ENCODE peak calls at places on chromosomes 5 and 9, in six cellular contexts. H is T47D, Y is SK-N-SH, C is HepG2, T is GM12878, M is K562. K is an unnamed sample.

GRCh38 chr5:129506950-129507349 is 46.9 kb downstream of the ADAMTS19 start:
- DNase-seq in H (no peak), Y (no peak), C (no peak), T (no peak), M (no peak), K (no peak)

GRCh38 chr9:128027166-128027539 is 40.0 kb downstream of the NAIF1 start:
- DNase-seq in H (no peak), Y (no peak), C (no peak), T (no peak), M (no peak), K (no peak)

GRCh38 chr9:89606567-89607311 is 1.9 kb downstream of the GADD45G start:
- DNase-seq in H (peak), Y (peak), C (no peak), T (no peak), M (peak), K (no peak)

GRCh38 chr5:16497546-16497945 is 31.9 kb upstream of the ZNF622 start:
- DNase-seq in H (no peak), Y (no peak), C (no peak), T (no peak), M (no peak), K (no peak)

GRCh38 chr5:139710370-139711066 is 62.4 kb downstream of the CXXC5 start:
- DNase-seq in H (peak), Y (peak), C (peak), T (no peak), M (peak), K (no peak)

GRCh38 chr5:60943624-60944023 is 1.2 kb downstream of the ERCC8 start:
- DNase-seq in H (no peak), Y (no peak), C (no peak), T (no peak), M (no peak), K (no peak)

GRCh38 chr5:10297646-10298204 is 10.0 kb downstream of the CMBL start:
- DNase-seq in H (no peak), Y (no peak), C (no peak), T (no peak), M (no peak), K (no peak)

GRCh38 chr9:74940600-74940999 is 12.1 kb downstream of the C9orf40 start:
- DNase-seq in H (no peak), Y (no peak), C (peak), T (no peak), M (no peak), K (no peak)

GRCh38 chr9:113619156-113619861 is 155.8 kb downstream of the RGS3 start:
- DNase-seq in H (no peak), Y (no peak), C (no peak), T (no peak), M (no peak), K (no peak)

GRCh38 chr5:111384220-111384619 is 128.1 kb downstream of the STARD4 start:
- DNase-seq in H (no peak), Y (no peak), C (no peak), T (no peak), M (no peak), K (no peak)

GRCh38 chr9:134318941-134319305 is 7.3 kb upstream of the RXRA start:
- DNase-seq in H (no peak), Y (no peak), C (no peak), T (no peak), M (no peak), K (no peak)

GRCh38 chr9:135524130-135524861 is 3.1 kb downstream of the LCN1 start:
- DNase-seq in H (no peak), Y (no peak), C (no peak), T (no peak), M (no peak), K (no peak)

GRCh38 chr5:143166661-143167420 is 236.6 kb downstream of the NR3C1 start:
- DNase-seq in H (no peak), Y (no peak), C (peak), T (peak), M (no peak), K (no peak)

GRCh38 chr5:88804444-88804843 is 78.5 kb downstream of the MEF2C start:
- DNase-seq in H (no peak), Y (no peak), C (no peak), T (no peak), M (no peak), K (no peak)

GRCh38 chr9:18606831-18607230 is 132.9 kb downstream of the ADAMTSL1 start:
- DNase-seq in H (no peak), Y (no peak), C (no peak), T (no peak), M (no peak), K (no peak)

GRCh38 chr5:32605766-32606152 is 20.4 kb downstream of the SUB1 start:
- DNase-seq in H (no peak), Y (no peak), C (no peak), T (no peak), M (no peak), K (no peak)

GRCh38 chr9:12964271-12964670 is 189.5 kb downstream of the LURAP1L start:
- DNase-seq in H (no peak), Y (no peak), C (no peak), T (no peak), M (no peak), K (no peak)

GRCh38 chr5:110258460-110258859 is 468.0 kb downstream of the TMEM232 start:
- DNase-seq in H (no peak), Y (no peak), C (no peak), T (no peak), M (no peak), K (no peak)
- TF ChIP-seq JUND in H (no peak), Y (peak), C (no peak), T (no peak), M (no peak), K (no peak)

GRCh38 chr5:169785731-169786130 is 148.7 kb downstream of the DOCK2 start:
- DNase-seq in H (no peak), Y (no peak), C (no peak), T (no peak), M (no peak), K (no peak)

GRCh38 chr5:169789417-169789816 is 152.3 kb downstream of the DOCK2 start:
- DNase-seq in H (no peak), Y (no peak), C (no peak), T (no peak), M (no peak), K (no peak)

GRCh38 chr5:169786219-169786618 is 149.1 kb downstream of the DOCK2 start:
- DNase-seq in H (no peak), Y (no peak), C (no peak), T (no peak), M (no peak), K (no peak)

GRCh38 chr5:169791251-169791650 is 154.2 kb downstream of the DOCK2 start:
- DNase-seq in H (no peak), Y (no peak), C (no peak), T (no peak), M (no peak), K (no peak)

GRCh38 chr5:169788168-169788567 is 151.1 kb downstream of the DOCK2 start:
- DNase-seq in H (no peak), Y (no peak), C (no peak), T (no peak), M (no peak), K (no peak)
- TF ChIP-seq JUND in H (no peak), Y (no peak), C (no peak), T (no peak), M (no peak), K (no peak)

DNA sequence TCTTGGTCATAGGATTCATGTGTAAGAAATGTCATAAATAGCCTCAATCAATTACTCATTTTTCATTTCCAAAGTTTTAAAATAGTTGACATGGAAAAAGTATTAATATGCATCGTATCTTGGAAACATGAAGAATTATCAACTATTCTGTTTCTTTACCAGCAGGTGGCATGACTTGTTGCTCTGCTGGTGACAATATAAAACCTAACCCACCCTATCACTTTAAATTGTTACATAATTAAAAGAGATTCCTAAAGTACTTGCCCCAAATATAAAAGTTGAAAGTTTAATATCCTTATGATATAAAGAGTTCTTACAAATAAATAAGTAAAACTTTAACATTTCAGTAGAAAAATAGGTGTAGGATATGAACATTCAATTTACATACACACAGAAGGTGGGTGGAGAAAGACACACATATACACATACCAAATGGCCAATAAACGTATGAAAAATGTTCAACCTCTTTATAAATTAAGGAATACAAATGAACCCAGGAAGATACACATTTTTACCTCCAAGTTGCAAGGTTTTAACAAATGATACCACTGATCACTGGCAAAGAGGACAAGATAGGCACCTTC is 30.6 kb downstream of the MAP1B start:
- DNase-seq in H (no peak), Y (no peak), C (peak), T (no peak), M (peak), K (peak)
- TF ChIP-seq JUND in H (no peak), Y (no peak), C (no peak), T (no peak), M (no peak), K (no peak)

DNA sequence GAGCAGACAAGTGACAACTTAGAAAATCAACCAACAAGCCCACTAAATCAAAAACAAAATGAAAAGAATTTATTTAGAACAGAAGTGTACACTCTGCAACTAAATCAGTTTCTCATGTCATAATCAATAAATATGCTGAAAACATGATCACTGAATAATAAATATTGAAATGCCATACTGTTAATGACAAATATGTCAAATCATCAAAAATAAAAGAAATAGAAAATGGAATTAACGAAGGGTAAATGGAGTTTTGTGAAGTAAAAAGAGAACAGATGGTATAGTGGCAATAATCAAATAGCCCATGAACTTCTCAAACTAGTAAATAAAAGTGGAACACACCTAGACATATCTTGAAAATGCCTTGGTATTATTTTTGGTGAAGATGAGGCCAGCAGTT is 744.9 kb downstream of the TAF11L14 start:
- DNase-seq in H (no peak), Y (no peak), C (no peak), T (no peak), M (no peak), K (no peak)
- TF ChIP-seq JUND in H (no peak), Y (no peak), C (no peak), T (no peak), M (no peak), K (no peak)

GRCh38 chr5:78537821-78538220 is 110.8 kb downstream of the LHFPL2 start:
- DNase-seq in H (peak), Y (peak), C (peak), T (no peak), M (peak), K (no peak)

GRCh38 chr5:78542321-78542840 is 106.2 kb downstream of the LHFPL2 start:
- DNase-seq in H (no peak), Y (no peak), C (no peak), T (no peak), M (no peak), K (no peak)

GRCh38 chr5:78538240-78538850 is 110.2 kb downstream of the LHFPL2 start:
- DNase-seq in H (no peak), Y (no peak), C (no peak), T (no peak), M (no peak), K (no peak)

GRCh38 chr5:78541058-78541624 is 107.4 kb downstream of the LHFPL2 start:
- DNase-seq in H (no peak), Y (no peak), C (no peak), T (no peak), M (no peak), K (no peak)

DNA sequence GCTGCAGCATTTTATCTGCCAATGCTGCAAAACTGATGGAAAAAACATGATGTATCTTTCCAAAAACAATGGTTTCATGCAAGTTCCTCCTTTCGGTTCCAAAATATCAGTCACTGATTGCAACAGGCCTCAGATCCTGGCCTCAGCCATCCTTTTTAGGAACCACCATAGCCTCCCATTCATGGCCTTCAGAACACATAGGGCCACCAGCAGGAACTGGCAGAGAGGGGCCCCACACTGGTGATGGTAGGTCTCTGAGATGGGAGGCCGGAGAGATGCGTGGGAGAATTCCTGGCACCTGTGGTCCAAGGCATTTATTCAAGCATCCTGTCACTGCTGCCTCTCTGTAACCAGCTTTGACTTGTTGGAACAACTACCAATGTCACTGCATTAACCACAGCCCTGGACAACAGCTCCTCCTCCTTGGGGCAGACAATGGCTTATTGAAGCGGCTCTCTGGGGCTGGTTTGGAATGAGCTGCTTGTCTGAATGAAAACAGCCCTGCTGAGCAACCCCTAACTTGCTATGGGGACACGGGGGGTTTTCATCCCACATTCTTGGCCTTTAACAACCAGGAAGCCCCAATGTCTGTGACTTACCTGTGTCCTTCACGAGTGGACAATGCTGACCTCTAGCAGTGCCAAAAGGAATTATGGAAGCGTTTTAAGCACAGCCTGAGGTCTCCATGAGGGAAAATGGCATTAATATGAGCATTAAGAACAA is 108.1 kb downstream of the LHFPL2 start:
- DNase-seq in H (no peak), Y (no peak), C (no peak), T (no peak), M (no peak), K (no peak)
- TF ChIP-seq JUND in H (no peak), Y (no peak), C (no peak), T (no peak), M (no peak), K (no peak)

DNA sequence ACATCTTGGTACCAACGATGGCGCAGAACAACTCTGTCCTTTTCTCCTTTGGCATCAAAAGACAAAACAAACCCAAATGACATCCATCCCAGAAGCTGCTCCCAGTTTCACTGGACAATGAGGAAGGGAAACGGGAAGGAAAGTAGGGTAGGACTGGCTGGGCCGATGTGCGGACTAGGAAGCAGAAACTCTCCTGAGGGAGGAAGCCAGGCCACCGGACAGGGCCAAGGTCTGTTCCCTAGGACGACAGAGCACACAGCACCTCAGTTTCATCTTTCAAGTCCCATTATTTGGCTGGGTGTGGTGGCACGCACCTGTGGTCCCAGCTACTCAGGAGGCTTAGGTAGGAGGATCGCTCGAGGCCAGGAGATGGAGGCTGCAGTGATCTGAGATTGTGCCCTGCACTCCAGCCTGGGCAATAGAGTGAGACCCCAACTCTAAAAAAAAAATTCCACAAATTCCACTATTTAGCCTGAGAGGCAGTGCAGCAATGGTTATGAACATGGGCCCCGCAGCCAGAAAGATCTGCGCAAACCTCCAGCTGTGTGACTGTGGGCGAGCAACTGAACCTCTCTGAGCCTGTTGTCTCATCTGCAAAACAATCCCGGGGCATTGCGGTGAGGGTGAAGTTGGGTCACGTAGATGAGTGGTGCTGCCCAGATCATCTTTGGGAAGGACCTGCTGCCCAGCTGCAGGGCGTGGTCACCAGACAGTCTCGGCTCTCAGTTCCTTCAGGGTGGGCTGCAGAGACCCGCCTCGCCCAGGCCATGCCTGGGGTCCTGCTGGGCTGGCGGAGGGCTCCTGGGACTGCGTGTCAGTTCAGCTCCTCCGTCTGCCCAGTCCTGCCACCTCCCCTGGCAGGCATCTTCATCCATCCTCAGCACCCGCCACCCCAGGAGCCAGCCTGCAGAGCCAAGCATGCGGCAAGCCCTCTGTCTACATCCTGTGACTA is 101.2 kb upstream of the RAPGEF1 start:
- DNase-seq in H (no peak), Y (no peak), C (no peak), T (no peak), M (no peak), K (no peak)
- TF ChIP-seq JUND in H (no peak), Y (no peak), C (no peak), T (no peak), M (no peak), K (no peak)

GRCh38 chr5:41835625-41836024 is 34.6 kb downstream of the OXCT1 start:
- DNase-seq in H (no peak), Y (peak), C (no peak), T (no peak), M (no peak), K (peak)
- TF ChIP-seq JUND in H (no peak), Y (peak), C (no peak), T (no peak), M (no peak), K (no peak)

GRCh38 chr9:98017306-98017705 is 34.2 kb downstream of the ANP32B start:
- DNase-seq in H (no peak), Y (no peak), C (no peak), T (no peak), M (no peak), K (no peak)

GRCh38 chr9:98021306-98022040 is 35.1 kb upstream of the NANS start:
- DNase-seq in H (no peak), Y (peak), C (no peak), T (no peak), M (no peak), K (no peak)

GRCh38 chr9:98018347-98018746 is 35.2 kb downstream of the ANP32B start:
- DNase-seq in H (no peak), Y (no peak), C (no peak), T (no peak), M (no peak), K (no peak)

GRCh38 chr9:98020471-98021145 is 35.9 kb upstream of the NANS start:
- DNase-seq in H (no peak), Y (no peak), C (no peak), T (no peak), M (no peak), K (no peak)

DNA sequence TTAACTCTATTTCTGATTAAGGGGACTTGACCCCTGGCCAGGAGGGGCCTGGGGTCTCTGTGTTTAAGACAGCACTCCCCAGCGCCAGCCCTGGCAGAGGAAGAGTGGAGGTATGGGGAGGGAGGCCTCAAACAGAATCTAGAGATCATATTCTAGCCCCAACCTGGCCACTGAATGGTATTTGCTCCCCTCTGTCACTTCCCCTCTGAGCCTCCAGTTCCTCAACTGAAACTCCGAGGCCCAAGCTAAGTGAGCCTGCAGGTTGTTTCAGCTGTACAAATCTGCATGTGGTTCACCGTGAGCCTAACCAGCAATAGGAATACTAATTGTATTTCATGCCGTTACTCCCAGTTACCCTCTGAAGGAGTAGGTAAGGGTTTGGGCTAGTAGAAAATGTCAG is 36.0 kb downstream of the ANP32B start:
- DNase-seq in H (no peak), Y (no peak), C (no peak), T (no peak), M (no peak), K (no peak)
- TF ChIP-seq JUND in H (no peak), Y (no peak), C (no peak), T (no peak), M (no peak), K (no peak)

DNA sequence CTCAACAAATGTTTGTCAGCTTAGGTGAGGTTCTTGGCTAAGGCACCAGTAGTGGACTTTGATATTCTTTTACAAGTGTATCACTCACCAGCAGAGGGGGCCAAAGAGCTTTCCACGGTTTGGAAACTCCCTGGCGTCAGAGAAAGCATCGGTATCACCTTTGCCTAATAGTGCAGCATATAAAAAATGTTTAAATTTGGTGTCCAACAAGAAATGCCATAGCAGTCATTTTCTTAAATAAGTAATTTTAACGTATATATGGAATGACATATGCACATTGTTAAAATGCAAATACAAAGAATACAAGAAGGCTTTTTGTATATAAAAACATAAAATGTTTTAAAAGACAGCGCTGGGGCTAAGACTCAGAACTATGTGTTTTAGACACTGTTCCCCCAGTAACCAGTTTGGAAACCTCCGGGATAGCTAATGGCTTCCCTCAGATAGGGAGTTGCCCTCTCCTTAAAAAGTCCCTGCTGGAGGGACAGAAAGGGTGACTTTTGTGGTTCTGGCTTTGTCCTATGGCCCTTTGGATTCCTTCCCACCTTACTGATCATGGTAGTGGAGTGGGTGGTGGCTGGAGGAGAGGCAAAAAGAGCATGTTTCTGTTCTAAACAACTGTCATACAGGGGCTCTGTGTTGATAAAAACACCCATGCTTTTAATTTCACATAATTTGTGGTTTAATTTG is 124.6 kb downstream of the GPBP1 start:
- DNase-seq in H (peak), Y (peak), C (peak), T (peak), M (peak), K (peak)
- TF ChIP-seq JUND in H (no peak), Y (no peak), C (no peak), T (no peak), M (no peak), K (no peak)

K was measured in HCT116.